ENCODE peak calls at places on chromosomes 13 and 19, in six cellular contexts. K is uterus; D is endodermal cell; Q is PC-3; Z is thoracic aorta; N is CD4-positive, alpha-beta memory T cell. G is an unnamed sample. For H3K4me1 and H3K27me3, the result is how much of the 10 kb centered on the place peaks cover.

GRCh38 chr13:47519626-47520025 is 481.4 kb downstream of the SUCLA2 start:
- DNase-seq in K (no peak), D (no peak), Q (no peak), Z (no peak), N (no peak), G (no peak)

GRCh38 chr13:112145221-112146072 is 78.5 kb downstream of the SOX1 start:
- DNase-seq in K (no peak), D (peak), Q (no peak), Z (no peak), N (no peak), G (no peak)

GRCh38 chr19:5865772-5866171 is 4.6 kb downstream of the FUT5 start:
- DNase-seq in K (no peak), D (no peak), Q (no peak), Z (no peak), N (no peak), G (no peak)

GRCh38 chr13:23510979-23511735 is 59.1 kb upstream of the TNFRSF19 start:
- DNase-seq in K (no peak), D (peak), Q (peak), Z (no peak), N (no peak), G (no peak)

GRCh38 chr19:54708781-54709180 is 15.5 kb upstream of the KIR3DL3 start:
- DNase-seq in K (no peak), D (no peak), Q (no peak), Z (no peak), N (no peak), G (no peak)

GRCh38 chr19:38728752-38729541 is 15.3 kb downstream of the CAPN12 start:
- DNase-seq in K (peak), D (no peak), Q (no peak), Z (no peak), N (no peak), G (no peak)

GRCh38 chr13:22144806-22145205 is 473.9 kb downstream of the FGF9 start:
- DNase-seq in K (no peak), D (no peak), Q (no peak), Z (no peak), N (no peak), G (no peak)

GRCh38 chr13:30107536-30108136 is 199.7 kb downstream of the KATNAL1 start:
- DNase-seq in K (no peak), D (no peak), Q (peak), Z (no peak), N (no peak), G (no peak)

GRCh38 chr13:106373304-106373988 is 162.0 kb downstream of the EFNB2 start:
- DNase-seq in K (no peak), D (no peak), Q (no peak), Z (no peak), N (no peak), G (no peak)

GRCh38 chr13:99464441-99464949 is 36.8 kb upstream of the TM9SF2 start:
- DNase-seq in K (no peak), D (no peak), Q (no peak), Z (no peak), N (no peak), G (no peak)

GRCh38 chr13:114167445-114167844 is 11.6 kb upstream of the CFAP97D2 start:
- DNase-seq in K (no peak), D (no peak), Q (peak), Z (no peak), N (no peak), G (no peak)

GRCh38 chr13:41577437-41577836 is 120.1 kb downstream of the RGCC start:
- DNase-seq in K (no peak), D (no peak), Q (no peak), Z (no peak), N (no peak), G (no peak)

GRCh38 chr13:44075113-44075512 is 195.4 kb downstream of the LACC1 start:
- DNase-seq in K (no peak), D (no peak), Q (no peak), Z (no peak), N (no peak), G (no peak)

GRCh38 chr13:46166221-46166584 is 15.8 kb downstream of the LCP1 start:
- DNase-seq in K (no peak), D (no peak), Q (no peak), Z (no peak), N (no peak), G (no peak)

GRCh38 chr19:7476241-7476640 is 12.6 kb downstream of the PEX11G start:
- DNase-seq in K (no peak), D (no peak), Q (no peak), Z (no peak), N (no peak), G (no peak)

GRCh38 chr13:45278096-45278645 is 62.8 kb downstream of the TPT1 start:
- DNase-seq in K (no peak), D (no peak), Q (no peak), Z (no peak), N (no peak), G (no peak)

GRCh38 chr19:21587549-21587948 is 82.1 kb downstream of the ZNF429 start:
- DNase-seq in K (no peak), D (no peak), Q (no peak), Z (no peak), N (no peak), G (no peak)

GRCh38 chr13:99806671-99807070 is 164.9 kb downstream of the ZIC5 start:
- DNase-seq in K (no peak), D (no peak), Q (no peak), Z (no peak), N (no peak), G (no peak)

GRCh38 chr13:33931397-33931987 is 113.5 kb downstream of the RFC3 start:
- DNase-seq in K (no peak), D (peak), Q (peak), Z (no peak), N (no peak), G (peak)

GRCh38 chr13:44936246-44936645 is 53.0 kb downstream of the NUFIP1 start:
- DNase-seq in K (no peak), D (no peak), Q (no peak), Z (no peak), N (no peak), G (no peak)

GRCh38 chr13:58476176-58476575 is 844.6 kb downstream of the PCDH17 start:
- DNase-seq in K (no peak), D (peak), Q (no peak), Z (no peak), N (no peak), G (no peak)

GRCh38 chr13:62663767-62664166 is 1248.1 kb upstream of the PCDH20 start:
- DNase-seq in K (no peak), D (no peak), Q (no peak), Z (no peak), N (no peak), G (no peak)

GRCh38 chr13:106440846-106441245 is 94.6 kb downstream of the EFNB2 start:
- DNase-seq in K (no peak), D (peak), Q (no peak), Z (no peak), N (no peak), G (no peak)

GRCh38 chr13:75226092-75226491 is 255.9 kb downstream of the TBC1D4 start:
- DNase-seq in K (no peak), D (peak), Q (peak), Z (no peak), N (no peak), G (no peak)

GRCh38 chr13:46473806-46474205 is 79.2 kb upstream of the LRCH1 start:
- DNase-seq in K (no peak), D (peak), Q (no peak), Z (no peak), N (no peak), G (no peak)

GRCh38 chr19:35642312-35642711 is 767 bp downstream of the ETV2 start:
- DNase-seq in K (no peak), D (peak), Q (no peak), Z (no peak), N (no peak), G (no peak)

GRCh38 chr13:104140557-104140956 is 1074.3 kb upstream of the SLC10A2 start:
- DNase-seq in K (no peak), D (no peak), Q (peak), Z (no peak), N (no peak), G (no peak)

GRCh38 chr19:30691767-30692516 is 319.8 kb downstream of the ZNF536 start:
- DNase-seq in K (no peak), D (no peak), Q (no peak), Z (no peak), N (no peak), G (no peak)

GRCh38 chr13:34179481-34179880 is 361.5 kb downstream of the RFC3 start:
- DNase-seq in K (no peak), D (peak), Q (no peak), Z (no peak), N (no peak), G (no peak)

DNA sequence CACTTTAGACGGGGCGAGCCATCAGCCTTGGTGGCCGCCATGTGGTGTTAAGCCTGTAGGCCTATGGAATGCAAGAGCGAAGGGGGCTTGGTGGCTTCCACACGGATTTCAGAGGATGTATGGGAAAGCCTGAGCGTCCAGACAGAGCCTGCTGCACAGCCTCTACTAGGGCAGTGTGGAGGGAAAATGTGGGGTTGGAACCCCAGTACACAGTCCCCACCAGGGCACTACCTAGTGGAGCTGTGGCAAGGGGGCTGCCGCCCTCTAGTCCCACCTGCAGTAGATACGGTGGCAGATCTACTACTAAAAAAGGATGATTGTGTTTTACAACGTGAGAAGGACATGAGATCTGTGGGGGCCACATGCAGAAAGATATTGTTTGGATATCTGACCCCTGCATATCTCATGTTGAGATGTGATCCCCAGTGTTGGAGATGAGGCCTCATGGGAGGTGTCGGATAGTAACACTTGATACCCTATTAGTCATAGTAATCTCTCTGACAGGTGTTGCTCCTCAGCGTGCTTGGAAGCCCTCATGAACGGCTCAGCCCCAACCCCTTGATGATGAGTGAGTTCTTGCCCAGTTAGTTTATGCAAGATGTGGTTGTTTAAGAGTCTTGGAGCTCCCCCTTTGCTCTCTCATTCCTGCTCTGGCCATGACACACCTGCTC is 45.6 kb downstream of the LHFPL6 start:
- DNase-seq in K (no peak), D (no peak), Q (no peak), Z (no peak), N (no peak), G (no peak)
- H3K4me1 ChIP-seq in K (under half), D (under half), Q (under half), Z (under half), N (under half), G (under half)

DNA sequence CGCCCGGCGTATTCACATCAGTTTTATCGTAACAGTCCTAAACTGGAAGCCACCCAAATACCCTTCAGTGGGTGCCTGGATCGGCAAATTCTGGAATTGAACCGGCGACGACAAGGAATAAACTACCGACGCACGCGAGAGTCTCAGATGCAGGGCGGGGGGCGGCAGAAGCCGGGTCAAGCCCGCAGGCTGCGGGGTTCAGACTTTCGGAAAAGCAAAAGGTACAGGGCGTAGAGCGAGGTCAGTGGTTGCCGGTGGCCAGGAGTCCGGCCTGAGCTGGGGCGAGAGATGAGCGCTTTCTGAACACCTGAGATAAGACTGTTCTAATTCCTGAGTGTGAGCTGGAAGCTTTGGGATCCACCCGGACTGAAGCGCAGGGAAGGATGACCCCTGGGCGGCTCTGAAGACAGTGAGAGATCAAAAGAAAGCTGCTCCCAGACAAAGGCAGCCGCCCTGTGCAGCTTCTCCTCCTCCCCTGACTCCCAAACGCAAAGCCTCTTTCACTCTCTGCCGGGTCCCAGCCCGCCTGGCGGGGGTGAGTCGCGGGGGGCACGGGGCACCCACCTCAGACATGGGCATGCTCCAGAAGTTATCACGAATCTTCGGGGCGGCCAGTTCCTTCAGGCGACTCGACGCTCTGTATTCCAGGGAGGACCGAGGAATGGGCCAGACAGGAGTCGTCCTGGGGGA is 26.2 kb upstream of the MIER2 start:
- DNase-seq in K (no peak), D (peak), Q (no peak), Z (no peak), N (no peak), G (no peak)
- H3K27me3 ChIP-seq in K (under half), D (under half), Q (under half), Z (under half), N (under half), G (under half)

DNA sequence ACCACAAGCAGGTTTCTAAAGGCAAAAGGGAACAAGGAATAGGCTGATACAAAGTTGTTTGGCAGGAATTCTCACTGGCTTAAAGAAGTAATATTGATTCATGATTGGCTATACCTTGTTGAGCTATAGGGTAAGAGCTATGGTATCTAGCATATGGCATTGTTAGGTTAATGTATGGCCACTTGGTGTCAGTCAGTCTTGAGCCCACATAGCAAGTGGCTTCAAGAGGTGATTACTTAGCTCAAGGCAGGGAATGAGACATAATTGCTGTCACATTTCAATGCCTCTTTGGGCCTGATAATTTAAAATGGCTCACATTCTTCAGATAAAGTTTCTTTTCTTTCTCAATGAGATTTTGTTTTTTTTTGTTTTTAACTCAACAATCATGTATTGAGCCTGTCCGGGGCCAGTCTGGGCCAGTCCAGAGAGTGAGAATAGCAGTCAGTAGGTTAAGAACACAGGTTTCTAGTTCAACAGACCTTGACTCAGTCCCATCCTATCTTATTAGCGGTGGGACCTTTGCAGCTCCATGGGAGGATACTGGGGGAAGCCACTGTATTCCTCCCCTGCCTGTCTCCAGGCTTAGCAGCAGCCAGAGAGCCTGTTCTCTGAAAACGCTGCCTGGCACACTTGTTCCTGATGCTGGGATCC is 45.8 kb upstream of the RCBTB2 start:
- DNase-seq in K (no peak), D (no peak), Q (no peak), Z (no peak), N (no peak), G (no peak)
- H3K4me1 ChIP-seq in K (under half), D (under half), Q (under half), Z (under half), N (under half), G (under half)

DNA sequence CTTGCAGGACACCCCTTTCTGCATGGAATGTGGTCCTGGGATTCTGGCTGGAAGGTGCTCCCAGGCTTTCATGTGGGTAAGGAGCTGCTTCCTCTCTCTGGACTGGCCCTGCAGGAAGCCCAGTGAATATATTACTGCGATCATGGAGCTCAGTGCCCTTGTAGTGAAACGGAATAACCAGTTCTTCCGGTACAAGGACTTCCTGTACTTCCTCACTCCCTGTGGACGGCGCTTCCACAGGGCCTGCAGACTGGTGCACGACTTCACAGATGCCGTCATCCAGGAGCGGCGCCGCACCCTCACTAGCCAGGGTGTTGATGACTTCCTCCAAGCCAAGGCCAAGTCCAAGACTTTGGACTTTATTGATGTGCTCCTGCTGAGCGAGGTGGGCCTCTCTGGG is 8.0 kb downstream of the CYP4F8 start:
- DNase-seq in K (no peak), D (no peak), Q (peak), Z (no peak), N (no peak), G (no peak)
- H3K27me3 ChIP-seq in K (under half), D (under half), Q (under half), Z (under half), N (under half), G (under half)

GRCh38 chr19:52234406-52234805 is 35.0 kb upstream of the ZNF766 start:
- DNase-seq in K (no peak), D (no peak), Q (no peak), Z (no peak), N (no peak), G (no peak)

GRCh38 chr19:52237197-52237596 is 32.2 kb upstream of the ZNF766 start:
- DNase-seq in K (no peak), D (no peak), Q (no peak), Z (no peak), N (no peak), G (no peak)

DNA sequence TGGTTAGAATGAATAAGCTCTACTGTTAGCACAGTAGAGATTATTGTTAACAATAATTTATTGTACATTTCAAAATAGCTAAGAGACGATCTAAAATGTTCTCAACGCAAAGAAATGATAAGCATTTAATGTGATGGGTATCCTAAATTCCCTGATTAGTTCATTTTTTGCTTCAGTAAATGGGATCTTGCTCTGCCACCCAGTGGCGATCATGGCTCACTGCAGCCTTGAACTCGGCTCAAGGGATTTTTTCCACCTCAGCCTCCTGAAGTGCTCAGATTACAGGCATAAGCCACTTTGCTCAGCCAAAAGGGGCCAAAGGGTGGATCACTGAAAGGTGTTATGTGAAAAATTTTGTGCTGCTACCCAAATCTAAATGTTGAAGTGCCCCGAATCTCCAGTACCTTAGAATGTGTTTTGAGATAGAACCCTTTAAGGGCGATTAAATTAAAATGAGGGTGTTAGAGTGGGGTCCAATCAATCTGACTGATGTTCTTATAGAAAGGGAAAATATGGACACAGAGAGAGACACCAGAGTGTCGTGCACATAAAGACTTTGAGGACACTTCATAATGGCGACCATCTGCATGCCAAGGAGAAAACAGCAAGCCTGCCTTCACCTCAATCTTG is 31.5 kb upstream of the ZNF766 start:
- DNase-seq in K (peak), D (peak), Q (peak), Z (no peak), N (peak), G (peak)
- H3K4me1 ChIP-seq in K (under half), D (under half), Q (under half), Z (under half), N (under half), G (under half)

GRCh38 chr19:29022165-29022564 is 190.8 kb downstream of the UQCRFS1 start:
- DNase-seq in K (no peak), D (no peak), Q (no peak), Z (no peak), N (no peak), G (no peak)
- H3K27me3 ChIP-seq in K (under half), D (under half), Q (under half), Z (under half), N (under half), G (under half)

DNA sequence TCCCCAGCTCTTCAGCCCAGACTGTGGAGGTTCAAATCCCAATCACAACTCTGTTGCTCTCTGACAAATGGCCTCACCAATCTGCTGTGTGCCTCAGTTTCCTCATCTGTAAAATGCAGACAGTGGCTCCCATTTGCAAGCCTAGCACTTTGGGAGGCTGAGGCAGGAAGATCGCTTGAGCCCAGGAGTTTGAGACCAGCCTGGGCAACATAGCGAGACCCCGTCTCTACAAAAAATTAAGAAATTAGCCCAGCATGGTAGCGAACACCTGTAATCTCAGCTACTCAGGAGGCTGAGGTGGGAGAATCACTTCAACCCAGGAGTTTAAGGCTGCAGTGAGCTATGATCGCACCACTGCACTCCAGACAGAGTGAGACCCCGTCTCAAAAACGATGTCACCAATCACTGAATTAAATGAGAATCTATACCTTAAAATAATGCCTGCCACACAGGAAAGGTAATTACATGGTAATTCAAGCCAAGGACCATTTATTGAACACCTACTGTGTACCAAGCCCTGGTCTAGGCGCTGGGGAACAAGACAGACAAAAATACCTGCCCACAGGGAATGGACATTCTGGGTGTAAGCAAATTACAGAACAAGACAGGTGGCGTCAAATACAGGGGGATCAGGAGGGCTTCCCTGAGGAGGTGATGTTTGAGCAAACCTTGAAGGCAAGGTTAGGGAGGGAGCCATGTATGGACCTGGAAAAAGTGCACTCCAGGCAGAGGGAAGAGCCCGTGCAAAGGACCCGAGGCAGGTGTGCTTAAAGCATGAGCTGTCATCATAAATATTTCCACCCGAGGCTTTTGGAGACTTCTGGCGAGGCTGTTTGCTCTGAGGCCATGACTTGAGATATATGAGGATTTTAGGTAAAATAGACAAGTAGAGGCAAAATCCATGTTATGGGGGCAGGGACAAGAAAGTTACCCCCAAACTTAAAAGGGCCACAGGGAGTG is 7.7 kb downstream of the NR2F6 start:
- DNase-seq in K (no peak), D (no peak), Q (no peak), Z (no peak), N (no peak), G (no peak)
- H3K4me1 ChIP-seq in K (under half), D (under half), Q (under half), Z (under half), N (under half), G (under half)

G was measured in CD4-positive, CD25-positive, alpha-beta regulatory T cell.